ENCODE peak calls at places on chromosome 12, in five cellular contexts. K, I, X, Z and C are unnamed samples.
A peak's percentile ranks its signal among the peaks of the same experiment; 100 is the strongest.

GRCh38 chr12:118332511-118332910 is 40.2 kb downstream of the TAOK3 start:
- DNase-seq in K (no peak), I (peak; percentile 52), X (no peak), Z (no peak), C (no peak)

GRCh38 chr12:85275359-85275758 is 4.7 kb upstream of the ALX1 start:
- DNase-seq in K (no peak), I (no peak), X (no peak), Z (peak; percentile 38), C (no peak)

GRCh38 chr12:52821826-52822660 is 8.1 kb upstream of the KRT4 start:
- DNase-seq in K (no peak), I (no peak), X (no peak), Z (peak; percentile 57), C (no peak)

GRCh38 chr12:120980800-120981368 is 2.5 kb downstream of the HNF1A start:
- DNase-seq in K (no peak), I (no peak), X (no peak), Z (peak; percentile 85), C (no peak)

GRCh38 chr12:88063375-88063774 is 34.2 kb upstream of the C12orf50 start:
- DNase-seq in K (no peak), I (peak; percentile 18), X (no peak), Z (no peak), C (no peak)

GRCh38 chr12:43982544-43982943 is 146.7 kb downstream of the TMEM117 start:
- DNase-seq in K (no peak), I (peak; percentile 9), X (no peak), Z (no peak), C (no peak)

GRCh38 chr12:6941267-6941666 is 2.3 kb upstream of the RNU7-1 start:
- DNase-seq in K (no peak), I (no peak), X (no peak), Z (no peak), C (no peak)

GRCh38 chr12:75825686-75826085 is 205.9 kb downstream of the PHLDA1 start:
- DNase-seq in K (no peak), I (peak; percentile 86), X (no peak), Z (no peak), C (no peak)

GRCh38 chr12:118136559-118137003 is 657 bp downstream of the PEBP1 start:
- DNase-seq in K (peak; percentile 41), I (peak; percentile 36), X (peak; percentile 52), Z (peak; percentile 30), C (peak; percentile 58)

GRCh38 chr12:48022180-48022521 is 17.9 kb upstream of the COL2A1 start:
- DNase-seq in K (no peak), I (no peak), X (no peak), Z (no peak), C (no peak)

GRCh38 chr12:53232641-53233538 is 881 bp upstream of the RARG start:
- DNase-seq in K (peak; percentile 38), I (no peak), X (no peak), Z (peak; percentile 47), C (no peak)

GRCh38 chr12:51953925-51954324 is 2.4 kb downstream of the ACVR1B start:
- DNase-seq in K (no peak), I (no peak), X (no peak), Z (no peak), C (no peak)

GRCh38 chr12:132069336-132069985 is 74.7 kb downstream of the DDX51 start:
- DNase-seq in K (no peak), I (no peak), X (no peak), Z (no peak), C (no peak)

GRCh38 chr12:39930066-39930465 is 175.8 kb downstream of the SLC2A13 start:
- DNase-seq in K (no peak), I (no peak), X (no peak), Z (no peak), C (no peak)

GRCh38 chr12:91186189-91186588 is 3.6 kb upstream of the DCN start:
- DNase-seq in K (no peak), I (no peak), X (no peak), Z (no peak), C (no peak)

GRCh38 chr12:86724716-86725115 is 468.5 kb upstream of the MGAT4C start:
- DNase-seq in K (no peak), I (peak; percentile 86), X (no peak), Z (no peak), C (no peak)

GRCh38 chr12:86723326-86723725 is 467.1 kb upstream of the MGAT4C start:
- DNase-seq in K (no peak), I (no peak), X (no peak), Z (no peak), C (no peak)

GRCh38 chr12:86729798-86730197 is 473.6 kb upstream of the MGAT4C start:
- DNase-seq in K (no peak), I (no peak), X (no peak), Z (no peak), C (no peak)

GRCh38 chr12:86730233-86730632 is 474.0 kb upstream of the MGAT4C start:
- DNase-seq in K (no peak), I (no peak), X (no peak), Z (no peak), C (no peak)

GRCh38 chr12:86727151-86727550 is 471.0 kb upstream of the MGAT4C start:
- DNase-seq in K (no peak), I (peak; percentile 68), X (no peak), Z (peak; percentile 47), C (no peak)
- TF ChIP-seq MAFK in K (no peak), I (no peak), X (no peak), Z (no peak), C (no peak)

GRCh38 chr12:33437598-33437997 is 2.0 kb downstream of the SYT10 start:
- DNase-seq in K (peak; percentile 30), I (no peak), X (no peak), Z (no peak), C (no peak)
- TF ChIP-seq MAFK in K (no peak), I (no peak), X (no peak), Z (no peak), C (no peak)

GRCh38 chr12:123131291-123131831 is 19.5 kb downstream of the PITPNM2 start:
- DNase-seq in K (no peak), I (no peak), X (no peak), Z (no peak), C (no peak)

GRCh38 chr12:123122649-123123048 is 28.2 kb downstream of the PITPNM2 start:
- DNase-seq in K (no peak), I (no peak), X (no peak), Z (no peak), C (no peak)

GRCh38 chr12:123121670-123122069 is 29.2 kb downstream of the PITPNM2 start:
- DNase-seq in K (no peak), I (no peak), X (no peak), Z (no peak), C (no peak)

GRCh38 chr12:123129651-123130050 is 21.2 kb downstream of the PITPNM2 start:
- DNase-seq in K (no peak), I (no peak), X (no peak), Z (no peak), C (no peak)

DNA sequence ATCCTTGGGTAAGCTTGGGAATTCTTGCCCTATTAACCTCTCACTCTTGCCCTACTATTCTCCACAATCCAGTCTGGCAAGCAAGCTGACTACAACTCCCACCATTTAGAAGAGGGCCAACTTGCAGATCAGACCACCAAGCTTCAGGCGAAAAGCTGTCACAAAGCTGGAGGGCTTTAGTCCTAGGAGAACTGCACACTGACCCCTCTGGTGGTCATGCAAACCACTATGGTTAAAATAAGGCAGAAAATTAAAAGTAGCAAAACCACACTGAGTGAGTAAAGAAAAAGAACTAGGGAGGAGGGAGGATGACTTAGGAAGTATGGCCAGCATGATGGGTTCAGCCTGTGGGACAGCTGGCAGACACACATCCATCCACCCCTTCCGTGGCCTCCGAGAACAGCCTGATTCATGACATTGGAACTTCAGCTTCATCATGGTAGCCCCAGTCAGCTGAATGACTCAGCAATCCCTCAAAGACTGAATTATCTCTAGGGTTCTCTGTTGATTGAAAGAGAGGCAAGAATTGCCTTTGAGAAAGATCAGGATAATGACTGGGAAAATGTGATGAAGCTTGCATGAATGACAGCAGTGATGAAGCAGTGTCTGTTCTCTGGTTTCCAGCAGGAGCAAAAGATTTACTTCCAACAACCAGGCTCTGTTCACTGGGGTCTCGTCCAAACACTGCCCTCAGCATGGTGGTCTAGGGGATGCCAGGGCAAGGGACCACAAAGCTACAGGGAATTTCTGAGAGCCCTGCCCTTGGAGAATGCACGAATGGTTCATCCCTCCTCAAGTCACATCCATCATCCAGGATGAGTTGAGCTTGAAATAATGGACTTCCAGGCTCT is 24.4 kb downstream of the PITPNM2 start:
- DNase-seq in K (peak; percentile 86), I (peak; percentile 98), X (peak; percentile 83), Z (peak; percentile 94), C (peak; percentile 19)
- TF ChIP-seq MAFK in K (peak; percentile 98), I (peak; percentile 85), X (peak; percentile 91), Z (peak; percentile 100), C (peak; percentile 72)

DNA sequence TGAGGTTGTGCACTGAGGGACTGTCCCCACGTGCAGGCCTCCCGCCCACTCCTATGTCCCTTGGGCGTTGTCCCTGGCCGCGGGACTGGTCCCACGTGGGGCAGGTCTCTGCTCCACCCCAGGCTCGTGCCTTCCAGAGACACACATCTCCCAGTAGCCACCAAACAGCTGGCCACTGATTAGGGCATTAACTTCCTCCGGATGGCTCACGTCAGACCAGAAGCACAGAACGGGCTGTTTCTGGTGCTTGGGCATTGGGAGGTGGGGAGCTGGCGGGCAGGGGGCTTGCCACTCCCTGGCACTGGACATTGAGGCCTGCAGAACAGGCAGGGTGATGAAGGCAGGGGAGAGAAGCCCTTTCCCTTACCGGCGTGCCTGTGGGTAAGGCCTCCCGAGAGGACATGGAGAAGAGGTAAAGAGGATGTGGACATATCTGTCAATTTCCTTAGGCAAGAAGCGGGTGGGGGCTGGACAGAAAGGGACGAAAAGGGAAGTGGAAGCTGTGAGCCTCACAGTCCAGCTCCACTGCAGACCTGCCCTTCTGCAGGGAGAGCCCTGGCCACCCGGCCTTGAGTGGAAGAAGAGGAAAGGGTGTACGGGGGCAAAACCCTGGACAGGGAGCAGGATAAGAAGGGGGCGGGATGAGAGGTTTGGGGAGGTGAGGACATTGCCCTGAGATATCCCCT is 101.2 kb downstream of the NINJ2 start:
- DNase-seq in K (no peak), I (no peak), X (no peak), Z (no peak), C (no peak)
- TF ChIP-seq MAFK in K (no peak), I (no peak), X (no peak), Z (no peak), C (no peak)

GRCh38 chr12:31004666-31005065 is 69.0 kb upstream of the DDX11 start:
- DNase-seq in K (no peak), I (no peak), X (no peak), Z (no peak), C (no peak)
- TF ChIP-seq MAFK in K (no peak), I (no peak), X (no peak), Z (no peak), C (no peak)

GRCh38 chr12:8844665-8845064 is 22.2 kb downstream of the A2ML1 start:
- DNase-seq in K (peak; percentile 34), I (peak; percentile 16), X (peak; percentile 10), Z (no peak), C (no peak)
- TF ChIP-seq MAFK in K (no peak), I (no peak), X (no peak), Z (no peak), C (no peak)

GRCh38 chr12:112327209-112327930 is 54.9 kb downstream of the HECTD4 start:
- DNase-seq in K (no peak), I (no peak), X (no peak), Z (no peak), C (no peak)
- TF ChIP-seq MAFK in K (no peak), I (no peak), X (no peak), Z (no peak), C (no peak)